ENCODE peak calls at places on chromosomes 11 and 22, in five cellular contexts. M is K562, P is A549, B is WTC11, D is H1. Y is an unnamed sample.

GRCh38 chr11:95605271-95605940 is 184.2 kb downstream of the FAM76B start:
- DNase-seq in P (no peak), M (no peak), B (no peak), D (no peak), Y (no peak)

GRCh38 chr11:32479291-32479690 is 44.0 kb upstream of the WT1 start:
- DNase-seq in D (no peak), M (no peak), P (no peak), B (no peak), Y (no peak)

GRCh38 chr22:28925916-28926315 is 42.5 kb downstream of the ZNRF3 start:
- DNase-seq in P (no peak), D (no peak), M (no peak), B (peak; percentile 27), Y (no peak)

GRCh38 chr11:134418119-134418840 is 6.2 kb upstream of the B3GAT1 start:
- DNase-seq in M (peak; percentile 45), B (peak; percentile 13), D (no peak), P (peak; percentile 3), Y (no peak)

GRCh38 chr11:17600316-17601205 is 53.5 kb downstream of the OTOG start:
- DNase-seq in M (no peak), B (no peak), D (no peak), P (no peak), Y (no peak)

GRCh38 chr11:36008576-36008975 is 64.7 kb downstream of the LDLRAD3 start:
- DNase-seq in P (no peak), D (no peak), M (no peak), B (no peak), Y (no peak)

GRCh38 chr11:41659990-41660389 is 200.5 kb upstream of the LRRC4C start:
- DNase-seq in P (no peak), B (no peak), M (no peak), D (no peak), Y (no peak)

GRCh38 chr22:35835998-35836691 is 118.5 kb downstream of the APOL5 start:
- DNase-seq in B (peak; percentile 30), D (no peak), P (peak; percentile 75), M (peak; percentile 16), Y (peak; percentile 68)

GRCh38 chr22:23278883-23279675 is 98.8 kb downstream of the BCR start:
- DNase-seq in D (no peak), P (peak; percentile 52), B (no peak), M (peak; percentile 31), Y (no peak)

GRCh38 chr11:114089748-114090147 is 30.2 kb downstream of the ZBTB16 start:
- DNase-seq in P (no peak), D (no peak), B (no peak), M (no peak), Y (no peak)

GRCh38 chr11:64179221-64179620 is 6.8 kb upstream of the STIP1 start:
- DNase-seq in M (no peak), P (no peak), B (no peak), D (no peak), Y (no peak)

GRCh38 chr11:88231894-88232482 is 56.7 kb upstream of the RAB38 start:
- DNase-seq in M (peak; percentile 3), D (no peak), B (peak; percentile 15), P (peak; percentile 7), Y (no peak)

GRCh38 chr22:43859176-43859575 is 3.1 kb downstream of the SULT4A1 start:
- DNase-seq in M (no peak), P (no peak), B (no peak), D (no peak), Y (no peak)

GRCh38 chr22:20965888-20966855 is 883 bp upstream of the AIFM3 start:
- DNase-seq in M (no peak), D (no peak), B (no peak), P (no peak), Y (no peak)

GRCh38 chr22:31626427-31627150 is 35.4 kb downstream of the PISD start:
- DNase-seq in M (peak; percentile 90), D (no peak), P (no peak), B (no peak), Y (no peak)

GRCh38 chr11:19772480-19772879 is 59.8 kb downstream of the NAV2 start:
- DNase-seq in P (no peak), B (peak; percentile 65), M (no peak), D (peak; percentile 89), Y (no peak)

GRCh38 chr11:66652651-66653050 is 14.1 kb downstream of the RBM4 start:
- DNase-seq in D (no peak), M (no peak), P (no peak), B (no peak), Y (no peak)

GRCh38 chr11:46363455-46363920 is 16.2 kb downstream of the DGKZ start:
- DNase-seq in D (no peak), B (no peak), P (no peak), M (no peak), Y (peak; percentile 52)

GRCh38 chr11:30025396-30026139 is 8.7 kb upstream of the KCNA4 start:
- DNase-seq in M (no peak), D (no peak), P (no peak), B (peak; percentile 28), Y (no peak)

GRCh38 chr22:38110863-38111852 is 674 bp upstream of the BAIAP2L2 start:
- DNase-seq in M (peak; percentile 29), D (no peak), B (peak; percentile 63), P (peak; percentile 74), Y (no peak)

DNA sequence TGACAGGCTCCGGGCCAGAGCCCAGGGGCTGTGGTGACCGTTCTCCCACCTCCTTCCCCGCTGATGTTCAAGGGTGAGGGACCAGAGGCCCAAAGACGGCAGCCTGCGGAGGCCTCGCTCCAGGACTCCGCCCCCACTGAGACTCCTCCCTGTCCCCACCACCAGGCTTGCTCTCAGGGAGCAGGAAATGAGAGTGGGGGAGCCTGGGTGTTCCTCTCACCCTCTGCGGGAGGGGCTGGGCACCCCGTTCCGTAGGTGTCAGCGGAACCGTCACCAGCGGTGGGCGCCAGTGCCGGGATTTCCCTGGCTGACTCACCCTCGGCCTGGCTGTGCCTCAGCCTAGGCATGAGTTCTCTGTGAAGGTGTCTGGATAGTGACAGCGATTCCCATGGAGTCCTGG is 15.7 kb downstream of the DAGLA start:
- DNase-seq in D (no peak), M (no peak), B (no peak), P (peak; percentile 74), Y (no peak)
- TF ChIP-seq CTCF in D (no peak), M (no peak), B (no peak), P (no peak), Y (no peak)

GRCh38 chr11:116913000-116913399 is 75.6 kb upstream of the APOA1 start:
- DNase-seq in D (no peak), M (no peak), P (peak; percentile 22), B (no peak), Y (no peak)
- TF ChIP-seq MAX in D (no peak), M (no peak), P (no peak), B (no peak), Y (no peak)

GRCh38 chr11:65217441-65218423 is 36.0 kb downstream of the CAPN1 start:
- DNase-seq in B (no peak), M (no peak), D (no peak), P (no peak), Y (no peak)

GRCh38 chr11:65215441-65216076 is 33.8 kb downstream of the CAPN1 start:
- DNase-seq in M (peak; percentile 24), D (no peak), P (no peak), B (no peak), Y (no peak)

GRCh38 chr11:65218446-65218845 is 36.7 kb downstream of the CAPN1 start:
- DNase-seq in B (no peak), M (no peak), D (no peak), P (no peak), Y (no peak)

GRCh38 chr11:65214212-65214845 is 32.6 kb downstream of the CAPN1 start:
- DNase-seq in P (no peak), D (no peak), B (no peak), M (no peak), Y (no peak)

GRCh38 chr11:65216830-65217229 is 35.1 kb downstream of the CAPN1 start:
- DNase-seq in B (no peak), M (no peak), D (no peak), P (no peak), Y (no peak)
- TF ChIP-seq CTCF in B (no peak), M (no peak), D (peak; percentile 41), P (no peak), Y (no peak)

GRCh38 chr11:76576166-76576565 is 94.4 kb downstream of the LRRC32 start:
- DNase-seq in D (no peak), B (no peak), P (no peak), M (no peak), Y (no peak)
- TF ChIP-seq MAX in D (no peak), B (no peak), P (no peak), M (no peak), Y (no peak)

GRCh38 chr11:125918140-125918840 is 14.0 kb downstream of the DDX25 start:
- DNase-seq in P (no peak), D (no peak), M (no peak), B (no peak), Y (no peak)
- TF ChIP-seq CTCF in P (no peak), D (peak; percentile 53), M (peak; percentile 20), B (no peak), Y (no peak)

DNA sequence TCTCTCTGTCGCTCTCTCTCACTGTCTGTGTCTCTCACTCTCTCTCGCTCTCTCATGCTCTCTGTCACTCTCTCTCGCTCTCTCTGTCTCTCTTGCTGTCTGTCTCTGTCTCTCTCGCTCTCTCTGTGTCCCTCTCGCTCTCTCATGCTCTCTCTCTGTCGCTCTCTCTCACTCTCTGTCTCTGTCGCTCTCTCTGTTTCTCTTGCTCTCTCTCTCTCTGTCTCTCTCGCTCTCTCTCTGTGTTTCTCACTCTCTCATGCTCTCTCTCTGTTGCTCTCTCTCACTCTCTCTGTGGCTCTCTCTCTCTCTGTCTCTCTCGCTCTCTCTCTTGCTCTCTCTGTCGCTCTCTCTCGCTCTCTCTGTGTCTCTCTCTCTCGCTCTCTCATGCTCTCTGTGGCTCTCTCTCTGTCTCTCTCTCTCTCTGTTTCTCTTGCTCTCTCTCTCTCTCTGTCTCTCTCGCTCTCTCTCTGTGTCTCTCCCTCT is 33.2 kb upstream of the BRSK2 start:
- DNase-seq in M (no peak), D (no peak), B (no peak), P (no peak), Y (no peak)
- TF ChIP-seq MAX in M (no peak), D (no peak), B (no peak), P (no peak), Y (no peak)

Y was measured in HCT116.